ENCODE peak calls at places on chromosome X, in five cellular contexts. R, U, J, E and L are unnamed samples.

GRCh38 chrX:9378980-9379696 is 85.7 kb upstream of the TBL1X start:
- DNase-seq in R (no peak), U (no peak), J (no peak), E (no peak), L (no peak)

GRCh38 chrX:122622800-122623199 is 561.3 kb upstream of the GRIA3 start:
- DNase-seq in R (no peak), U (no peak), J (no peak), E (no peak), L (no peak)

GRCh38 chrX:49058794-49059193 is at the start of gene CCDC120:
- DNase-seq in R (no peak), U (no peak), J (no peak), E (no peak), L (peak)

GRCh38 chrX:45807572-45808425 is 607.1 kb upstream of the DIPK2B start:
- DNase-seq in R (no peak), U (no peak), J (no peak), E (no peak), L (no peak)

GRCh38 chrX:16278927-16279326 is 111.6 kb downstream of the MAGEB17 start:
- DNase-seq in R (no peak), U (no peak), J (no peak), E (no peak), L (no peak)

GRCh38 chrX:25083661-25084060 is 67.9 kb upstream of the ARX start:
- DNase-seq in R (no peak), U (no peak), J (no peak), E (no peak), L (no peak)

GRCh38 chrX:148310402-148311200 is 189.8 kb upstream of the AFF2 start:
- DNase-seq in R (no peak), U (no peak), J (no peak), E (no peak), L (no peak)

GRCh38 chrX:110318664-110318968 is 731 bp upstream of the AMMECR1 start:
- DNase-seq in R (no peak), U (no peak), J (no peak), E (no peak), L (peak)

GRCh38 chrX:155048997-155049619 is 21.8 kb downstream of the CMC4 start:
- DNase-seq in R (peak), U (no peak), J (peak), E (peak), L (no peak)

GRCh38 chrX:39688576-39689373 is 409.0 kb downstream of the BCOR start:
- DNase-seq in R (peak), U (no peak), J (peak), E (peak), L (peak)

GRCh38 chrX:7925867-7926472 is 1.2 kb downstream of the PNPLA4 start:
- DNase-seq in R (peak), U (peak), J (peak), E (peak), L (peak)

GRCh38 chrX:31012509-31013025 is 59.3 kb downstream of the FTHL17 start:
- DNase-seq in R (peak), U (no peak), J (no peak), E (no peak), L (no peak)

GRCh38 chrX:68183612-68184214 is 249.6 kb downstream of the OPHN1 start:
- DNase-seq in R (peak), U (no peak), J (peak), E (peak), L (peak)

GRCh38 chrX:76850851-76851250 is 423.3 kb downstream of the MAGEE1 start:
- DNase-seq in R (no peak), U (no peak), J (no peak), E (no peak), L (peak)

GRCh38 chrX:118459494-118459893 is 36.1 kb upstream of the DOCK11 start:
- DNase-seq in R (peak), U (no peak), J (peak), E (peak), L (peak)

GRCh38 chrX:121256653-121257052 is 209.2 kb downstream of the GLUD2 start:
- DNase-seq in R (no peak), U (no peak), J (no peak), E (no peak), L (no peak)

GRCh38 chrX:74351760-74352159 is 47.8 kb downstream of the ZCCHC13 start:
- DNase-seq in R (no peak), U (no peak), J (no peak), E (no peak), L (no peak)

GRCh38 chrX:118261136-118261535 is 84.8 kb upstream of the WDR44 start:
- DNase-seq in R (no peak), U (no peak), J (no peak), E (no peak), L (no peak)

GRCh38 chrX:128676651-128677050 is 624.4 kb upstream of the ACTRT1 start:
- DNase-seq in R (no peak), U (no peak), J (no peak), E (no peak), L (no peak)

GRCh38 chrX:30995060-30995700 is 76.7 kb downstream of the FTHL17 start:
- DNase-seq in R (peak), U (no peak), J (no peak), E (no peak), L (no peak)

GRCh38 chrX:47610506-47610905 is 9.2 kb downstream of the SYN1 start:
- DNase-seq in R (no peak), U (no peak), J (no peak), E (no peak), L (no peak)

GRCh38 chrX:69279234-69279633 is 114.0 kb upstream of the PJA1 start:
- DNase-seq in R (no peak), U (no peak), J (no peak), E (no peak), L (no peak)

GRCh38 chrX:49901068-49901467 is 21.3 kb upstream of the CLCN5 start:
- DNase-seq in R (no peak), U (no peak), J (no peak), E (no peak), L (no peak)

GRCh38 chrX:50858548-50858947 is 44.6 kb upstream of the SHROOM4 start:
- DNase-seq in R (no peak), U (no peak), J (no peak), E (no peak), L (no peak)

GRCh38 chrX:357035-357692 is 29.5 kb downstream of the PPP2R3B start:
- DNase-seq in R (no peak), U (no peak), J (no peak), E (no peak), L (no peak)

GRCh38 chrX:40155617-40156471 is 58.1 kb upstream of the BCOR start:
- DNase-seq in R (no peak), U (no peak), J (peak), E (peak), L (no peak)

GRCh38 chrX:102712216-102712966 is at the start of gene GPRASP2:
- DNase-seq in R (no peak), U (no peak), J (peak), E (peak), L (peak)

GRCh38 chrX:105307762-105308161 is 87.3 kb upstream of the TEX13A start:
- DNase-seq in R (no peak), U (no peak), J (no peak), E (no peak), L (no peak)

GRCh38 chrX:44898411-44899221 is 25.6 kb downstream of the KDM6A start:
- DNase-seq in R (peak), U (no peak), J (no peak), E (peak), L (no peak)

GRCh38 chrX:37998586-37999267 is 7.6 kb upstream of the SYTL5 start:
- DNase-seq in R (no peak), U (peak), J (no peak), E (no peak), L (no peak)

GRCh38 chrX:119118780-119119395 is 8.7 kb downstream of the KIAA1210 start:
- DNase-seq in R (peak), U (peak), J (peak), E (peak), L (peak)

GRCh38 chrX:74426071-74426470 is 4.8 kb downstream of the SLC16A2 start:
- DNase-seq in R (no peak), U (no peak), J (no peak), E (no peak), L (no peak)

GRCh38 chrX:23503835-23504539 is 163.3 kb upstream of the PRDX4 start:
- DNase-seq in R (peak), U (peak), J (no peak), E (no peak), L (peak)

GRCh38 chrX:130699618-130700017 is 203.4 kb downstream of the ENOX2 start:
- DNase-seq in R (no peak), U (no peak), J (no peak), E (no peak), L (no peak)
- TF ChIP-seq JUND in R (no peak), U (no peak), J (no peak), E (no peak), L (no peak)

GRCh38 chrX:43703211-43703791 is 47.2 kb downstream of the MAOA start:
- DNase-seq in R (peak), U (no peak), J (no peak), E (no peak), L (peak)
- TF ChIP-seq JUND in R (no peak), U (no peak), J (no peak), E (no peak), L (no peak)

GRCh38 chrX:154022108-154022507 is 2.4 kb upstream of the IRAK1 start:
- DNase-seq in R (no peak), U (no peak), J (no peak), E (no peak), L (no peak)

GRCh38 chrX:154019633-154020499 is at the start of gene IRAK1:
- DNase-seq in R (no peak), U (no peak), J (peak), E (peak), L (peak)

GRCh38 chrX:154022716-154023115 is 3.0 kb upstream of the IRAK1 start:
- DNase-seq in R (no peak), U (no peak), J (no peak), E (no peak), L (no peak)

GRCh38 chrX:154020500-154021115 is 906 bp upstream of the IRAK1 start:
- DNase-seq in R (no peak), U (no peak), J (no peak), E (no peak), L (no peak)

DNA sequence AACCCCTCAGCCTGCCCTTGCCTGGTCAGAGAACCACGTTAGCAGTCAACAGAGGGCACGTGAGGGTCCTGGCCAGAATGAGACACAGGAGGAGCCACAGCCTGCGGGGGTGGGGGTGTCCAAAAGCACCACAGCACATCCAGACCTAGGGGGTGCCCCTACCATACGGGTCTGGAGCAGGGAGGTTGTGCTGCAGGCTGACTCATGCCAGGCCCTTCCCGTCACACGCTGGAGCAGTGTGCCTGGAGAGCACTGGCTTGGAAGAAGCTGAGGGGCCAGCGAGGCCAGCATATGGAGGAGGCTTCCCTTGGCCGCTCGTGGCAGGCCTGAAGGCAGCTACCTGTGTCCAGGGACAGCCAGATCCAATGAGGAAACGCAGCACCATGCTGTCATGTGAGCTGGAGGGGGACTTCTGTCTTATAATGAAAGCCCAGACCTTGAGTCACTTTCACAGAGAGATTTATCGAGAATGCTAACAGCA is 1.5 kb upstream of the IRAK1 start:
- DNase-seq in R (no peak), U (no peak), J (no peak), E (peak), L (no peak)
- TF ChIP-seq JUND in R (no peak), U (no peak), J (no peak), E (peak), L (no peak)

GRCh38 chrX:100449696-100450606 is 39.9 kb upstream of the PCDH19 start:
- DNase-seq in R (no peak), U (no peak), J (no peak), E (no peak), L (no peak)

GRCh38 chrX:100445593-100445992 is 35.5 kb upstream of the PCDH19 start:
- DNase-seq in R (no peak), U (no peak), J (no peak), E (no peak), L (no peak)

GRCh38 chrX:100447563-100448397 is 37.7 kb upstream of the PCDH19 start:
- DNase-seq in R (no peak), U (peak), J (peak), E (peak), L (peak)
- TF ChIP-seq JUND in R (no peak), U (no peak), J (no peak), E (no peak), L (no peak)

DNA sequence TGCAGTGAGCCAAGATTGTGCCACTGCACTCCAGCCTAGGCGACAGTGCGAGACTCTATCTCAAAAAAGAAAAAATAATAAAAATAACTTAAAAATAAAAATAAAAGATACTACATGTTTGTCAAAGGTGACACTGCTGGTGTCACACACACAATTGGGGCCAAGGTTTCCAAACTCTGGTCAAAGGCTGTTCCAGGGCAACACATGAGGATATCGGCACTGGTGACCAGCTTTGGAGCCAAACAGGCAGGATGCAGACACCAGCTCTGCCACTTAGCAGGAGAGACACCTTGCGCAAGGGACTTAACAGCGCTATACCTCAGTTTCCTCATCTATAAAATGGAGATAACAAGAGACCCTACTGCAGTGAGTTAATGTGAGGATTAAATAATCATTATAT is 52.3 kb downstream of the CD99L2 start:
- DNase-seq in R (no peak), U (no peak), J (no peak), E (no peak), L (no peak)
- TF ChIP-seq JUND in R (no peak), U (no peak), J (no peak), E (no peak), L (no peak)

DNA sequence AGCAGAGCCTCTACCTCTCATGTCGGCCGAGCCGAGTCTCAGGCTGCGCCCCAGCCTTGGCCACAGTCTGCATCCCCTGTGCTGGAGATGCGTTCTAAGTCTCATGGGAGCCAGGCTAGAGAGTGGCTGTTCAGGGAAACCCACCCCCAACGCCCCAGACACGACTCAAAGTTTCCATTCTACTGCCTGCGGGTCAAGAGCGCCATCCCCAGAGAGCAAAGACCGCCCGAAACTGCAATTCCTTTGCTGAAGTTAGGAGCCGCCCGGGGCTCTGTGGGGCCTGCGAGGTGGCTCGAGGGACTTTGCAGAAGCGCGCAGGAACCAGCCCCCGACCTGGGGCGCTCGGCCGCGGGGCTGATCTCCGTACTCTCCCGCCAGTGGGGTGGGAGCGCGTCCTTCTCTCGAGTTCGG is 10.0 kb upstream of the ELF4 start:
- DNase-seq in R (no peak), U (no peak), J (no peak), E (no peak), L (no peak)
- TF ChIP-seq JUND in R (no peak), U (no peak), J (no peak), E (no peak), L (no peak)

GRCh38 chrX:3141031-3141430 is 99.8 kb downstream of the ARSF start:
- DNase-seq in R (no peak), U (no peak), J (no peak), E (no peak), L (no peak)

GRCh38 chrX:3145716-3146115 is 104.4 kb downstream of the ARSF start:
- DNase-seq in R (no peak), U (no peak), J (no peak), E (no peak), L (no peak)

GRCh38 chrX:3144651-3145050 is 103.4 kb downstream of the ARSF start:
- DNase-seq in R (no peak), U (no peak), J (no peak), E (no peak), L (no peak)

GRCh38 chrX:3142259-3143042 is 101.2 kb downstream of the ARSF start:
- DNase-seq in R (no peak), U (peak), J (no peak), E (no peak), L (no peak)

DNA sequence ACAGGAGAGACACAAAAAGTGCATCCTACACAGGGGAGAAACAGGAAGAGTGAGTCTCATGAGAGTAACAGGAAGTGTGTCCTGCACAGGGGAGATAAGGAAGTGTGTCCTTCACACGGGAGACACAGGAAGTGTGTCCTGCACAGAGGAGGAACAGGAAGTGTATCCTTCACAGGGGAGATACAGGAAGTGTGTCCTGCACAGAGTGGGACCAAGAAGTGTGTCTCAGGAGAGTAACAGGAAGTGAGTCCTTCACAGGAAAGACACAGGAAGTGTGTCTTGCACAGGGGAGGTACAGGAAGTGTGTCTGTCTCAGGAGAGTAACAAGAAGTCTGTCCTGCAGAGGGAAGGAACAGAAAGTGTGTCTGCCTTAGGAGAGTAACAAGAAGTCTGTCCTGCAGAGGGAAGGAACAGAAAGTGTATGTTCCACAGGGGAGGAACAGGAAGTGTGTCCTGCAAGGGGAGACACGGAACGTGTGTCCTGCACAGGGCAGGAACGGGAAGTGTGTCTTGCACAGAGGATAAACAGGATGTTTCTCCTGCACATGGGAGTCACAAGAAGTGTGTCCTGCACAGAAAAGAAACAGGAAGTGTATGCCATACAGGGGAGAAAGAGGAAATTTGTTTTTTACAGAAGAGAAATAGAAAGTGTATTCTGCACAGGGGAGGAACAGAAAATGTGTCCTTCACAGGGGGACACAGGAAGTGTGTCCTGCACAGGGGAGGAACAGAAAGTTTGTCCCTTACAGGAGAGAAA is 102.0 kb downstream of the ARSF start:
- DNase-seq in R (peak), U (peak), J (no peak), E (no peak), L (no peak)
- TF ChIP-seq JUND in R (no peak), U (no peak), J (no peak), E (no peak), L (no peak)

GRCh38 chrX:10797493-10797892 is 177.1 kb upstream of the MID1 start:
- DNase-seq in R (no peak), U (no peak), J (no peak), E (no peak), L (no peak)
- TF ChIP-seq JUND in R (no peak), U (no peak), J (no peak), E (no peak), L (no peak)

GRCh38 chrX:11647048-11647650 is 18.6 kb downstream of the ARHGAP6 start:
- DNase-seq in R (no peak), U (no peak), J (no peak), E (no peak), L (no peak)

GRCh38 chrX:11641368-11641767 is 24.4 kb downstream of the ARHGAP6 start:
- DNase-seq in R (no peak), U (no peak), J (no peak), E (no peak), L (no peak)
- TF ChIP-seq JUND in R (no peak), U (no peak), J (no peak), E (no peak), L (no peak)

DNA sequence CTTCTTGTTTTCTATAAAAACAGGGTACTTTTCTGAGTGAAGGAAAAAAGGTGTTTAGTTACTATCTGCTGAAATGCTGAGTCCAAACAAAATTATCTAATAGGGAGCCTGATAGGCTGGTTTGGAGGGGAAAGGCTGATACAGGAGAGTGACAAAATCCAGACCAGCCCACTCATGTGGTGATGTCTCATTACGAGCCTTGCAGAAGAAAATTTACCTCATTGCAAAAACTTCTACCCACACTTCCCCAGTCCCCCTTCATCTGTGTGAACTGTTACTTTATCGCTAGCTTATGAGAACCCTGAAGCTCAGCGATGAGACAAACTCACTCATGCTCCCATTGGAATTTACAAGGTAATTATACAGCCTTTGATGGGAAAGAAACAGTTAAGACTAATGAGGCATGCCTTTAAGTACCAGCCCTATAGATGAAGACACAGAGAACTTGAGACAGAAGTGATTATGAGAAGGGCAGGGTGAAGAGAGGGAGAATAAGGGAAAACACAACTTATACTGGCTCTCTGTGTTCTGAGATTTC is 76.1 kb downstream of the ARHGAP6 start:
- DNase-seq in R (no peak), U (no peak), J (no peak), E (no peak), L (no peak)
- TF ChIP-seq JUND in R (no peak), U (no peak), J (no peak), E (no peak), L (no peak)